ENCODE peak calls at places on chromosomes 7 and 10, in four cellular contexts. One of them, this sample, is unnamed.

GRCh38 chr10:98134431-98135221 is at the start of gene R3HCC1L:
- DNase-seq in neural crest cell: peak
- DNase-seq in GM04504: peak
- DNase-seq in ovary: peak
- DNase-seq in this sample: peak

GRCh38 chr7:39678935-39679690 is 55.7 kb downstream of the RALA start:
- DNase-seq in neural crest cell: no peak
- DNase-seq in GM04504: no peak
- DNase-seq in ovary: no peak
- DNase-seq in this sample: no peak

GRCh38 chr10:90587081-90587491 is 270.8 kb downstream of the HTR7 start:
- DNase-seq in neural crest cell: no peak
- DNase-seq in GM04504: no peak
- DNase-seq in ovary: no peak
- DNase-seq in this sample: peak

GRCh38 chr7:157797361-157797760 is 460.6 kb downstream of the DNAJB6 start:
- DNase-seq in neural crest cell: no peak
- DNase-seq in GM04504: no peak
- DNase-seq in ovary: no peak
- DNase-seq in this sample: no peak

GRCh38 chr10:132984801-132985545 is 42.6 kb upstream of the CFAP46 start:
- DNase-seq in neural crest cell: no peak
- DNase-seq in GM04504: peak
- DNase-seq in ovary: no peak
- DNase-seq in this sample: no peak

GRCh38 chr10:11005626-11006427 is 11.8 kb upstream of the CELF2 start:
- DNase-seq in neural crest cell: no peak
- DNase-seq in GM04504: no peak
- DNase-seq in ovary: no peak
- DNase-seq in this sample: no peak

GRCh38 chr7:16594061-16594460 is 51.5 kb downstream of the ANKMY2 start:
- DNase-seq in neural crest cell: no peak
- DNase-seq in GM04504: no peak
- DNase-seq in ovary: no peak
- DNase-seq in this sample: no peak

GRCh38 chr7:105195891-105196290 is 181.9 kb downstream of the KMT2E start:
- DNase-seq in neural crest cell: no peak
- DNase-seq in GM04504: no peak
- DNase-seq in ovary: no peak
- DNase-seq in this sample: no peak

GRCh38 chr10:131943021-131943814 is 38.5 kb downstream of the BNIP3 start:
- DNase-seq in neural crest cell: no peak
- DNase-seq in GM04504: no peak
- DNase-seq in ovary: no peak
- DNase-seq in this sample: no peak

GRCh38 chr10:1550291-1550595 is 187.1 kb downstream of the ADARB2 start:
- DNase-seq in neural crest cell: no peak
- DNase-seq in GM04504: no peak
- DNase-seq in ovary: no peak
- DNase-seq in this sample: no peak